ENCODE peak calls at places on chromosomes 3 and 15, in nine cellular contexts. E, G, J, C, W, V, B, M and O are unnamed samples. For H3K4me1, the result is how much of the 10 kb centered on the place peaks cover.

GRCh38 chr3:127032296-127032990 is 49.5 kb downstream of the PLXNA1 start:
- DNase-seq in E (no peak), G (no peak), J (no peak), W (no peak), B (no peak), M (no peak), V (no peak), C (no peak), O (no peak)

GRCh38 chr3:115062009-115062408 is 85.1 kb downstream of the ZBTB20 start:
- DNase-seq in W (no peak), J (no peak), C (no peak), E (no peak), G (no peak), V (no peak), M (no peak), B (no peak), O (no peak)

GRCh38 chr3:34957707-34958106 is 681.6 kb upstream of the ARPP21 start:
- DNase-seq in M (no peak), V (no peak), W (no peak), E (no peak), J (no peak), C (no peak), B (no peak), G (peak), O (no peak)

GRCh38 chr3:149783576-149783975 is 8.8 kb downstream of the ANKUB1 start:
- DNase-seq in C (no peak), J (peak), E (no peak), W (no peak), G (peak), V (peak), M (no peak), B (no peak), O (no peak)

GRCh38 chr3:14127106-14127505 is 2.3 kb downstream of the TMEM43 start:
- DNase-seq in M (no peak), G (no peak), J (no peak), C (peak), E (peak), B (no peak), W (peak), V (no peak), O (no peak)

GRCh38 chr15:57462391-57462790 is 86.1 kb downstream of the CGNL1 start:
- DNase-seq in G (peak), M (no peak), J (peak), V (no peak), C (no peak), E (no peak), B (peak), W (no peak), O (no peak)

GRCh38 chr15:63018639-63019038 is 23.9 kb upstream of the TPM1 start:
- DNase-seq in W (no peak), B (peak), V (no peak), M (no peak), C (no peak), G (peak), J (peak), E (no peak), O (no peak)

GRCh38 chr3:177528306-177529070 is 331.2 kb upstream of the TBL1XR1 start:
- DNase-seq in M (no peak), W (no peak), V (no peak), G (no peak), C (no peak), E (no peak), J (peak), B (no peak), O (no peak)

GRCh38 chr3:44885618-44886017 is 11.2 kb downstream of the TGM4 start:
- DNase-seq in V (peak), E (no peak), J (peak), G (peak), C (no peak), B (peak), W (peak), M (no peak), O (no peak)

GRCh38 chr3:37217098-37217849 is 42.9 kb upstream of the LRRFIP2 start:
- DNase-seq in J (no peak), W (no peak), G (no peak), B (no peak), V (no peak), E (no peak), M (no peak), C (no peak), O (no peak)

GRCh38 chr3:15271785-15272381 is 60.5 kb downstream of the SH3BP5 start:
- DNase-seq in V (no peak), G (no peak), C (peak), B (no peak), M (no peak), W (no peak), J (no peak), E (peak), O (peak)

GRCh38 chr3:25863560-25863959 is 73.7 kb downstream of the OXSM start:
- DNase-seq in M (no peak), B (no peak), C (no peak), G (no peak), J (no peak), W (no peak), V (no peak), E (no peak), O (no peak)

GRCh38 chr3:129933471-129933870 is 40.0 kb upstream of the TMCC1 start:
- DNase-seq in C (no peak), G (no peak), E (no peak), B (no peak), W (no peak), J (no peak), V (no peak), M (no peak), O (no peak)

GRCh38 chr15:69298697-69299441 is at the start of gene PAQR5:
- DNase-seq in E (no peak), V (peak), B (peak), G (peak), J (no peak), W (no peak), M (no peak), C (no peak), O (no peak)

GRCh38 chr3:12049675-12050074 is 45.5 kb downstream of the SYN2 start:
- DNase-seq in J (no peak), V (no peak), E (no peak), W (peak), G (peak), M (no peak), C (no peak), B (peak), O (no peak)

GRCh38 chr3:79314547-79314946 is 453.3 kb downstream of the ROBO1 start:
- DNase-seq in M (no peak), J (no peak), E (no peak), W (no peak), G (no peak), V (no peak), C (no peak), B (no peak), O (no peak)

GRCh38 chr3:170598091-170598502 is 12.2 kb upstream of the SLC7A14 start:
- DNase-seq in E (no peak), B (no peak), V (no peak), J (no peak), W (no peak), M (no peak), C (no peak), G (no peak), O (no peak)

GRCh38 chr3:161576733-161577510 is 80.3 kb downstream of the OTOL1 start:
- DNase-seq in E (no peak), V (no peak), G (no peak), W (no peak), B (no peak), C (no peak), M (no peak), J (no peak), O (no peak)

GRCh38 chr3:33717616-33717865 is 513 bp downstream of the CLASP2 start:
- DNase-seq in E (no peak), W (peak), B (peak), M (peak), V (peak), G (peak), C (peak), J (no peak), O (no peak)

GRCh38 chr15:56356616-56357015 is 8.6 kb upstream of the TEX9 start:
- DNase-seq in J (peak), V (no peak), W (no peak), C (no peak), G (peak), B (peak), M (no peak), E (no peak), O (no peak)

GRCh38 chr15:82178061-82178460 is 84.5 kb downstream of the EFL1 start:
- DNase-seq in W (no peak), C (no peak), J (peak), V (no peak), M (no peak), G (peak), B (no peak), E (no peak), O (no peak)

DNA sequence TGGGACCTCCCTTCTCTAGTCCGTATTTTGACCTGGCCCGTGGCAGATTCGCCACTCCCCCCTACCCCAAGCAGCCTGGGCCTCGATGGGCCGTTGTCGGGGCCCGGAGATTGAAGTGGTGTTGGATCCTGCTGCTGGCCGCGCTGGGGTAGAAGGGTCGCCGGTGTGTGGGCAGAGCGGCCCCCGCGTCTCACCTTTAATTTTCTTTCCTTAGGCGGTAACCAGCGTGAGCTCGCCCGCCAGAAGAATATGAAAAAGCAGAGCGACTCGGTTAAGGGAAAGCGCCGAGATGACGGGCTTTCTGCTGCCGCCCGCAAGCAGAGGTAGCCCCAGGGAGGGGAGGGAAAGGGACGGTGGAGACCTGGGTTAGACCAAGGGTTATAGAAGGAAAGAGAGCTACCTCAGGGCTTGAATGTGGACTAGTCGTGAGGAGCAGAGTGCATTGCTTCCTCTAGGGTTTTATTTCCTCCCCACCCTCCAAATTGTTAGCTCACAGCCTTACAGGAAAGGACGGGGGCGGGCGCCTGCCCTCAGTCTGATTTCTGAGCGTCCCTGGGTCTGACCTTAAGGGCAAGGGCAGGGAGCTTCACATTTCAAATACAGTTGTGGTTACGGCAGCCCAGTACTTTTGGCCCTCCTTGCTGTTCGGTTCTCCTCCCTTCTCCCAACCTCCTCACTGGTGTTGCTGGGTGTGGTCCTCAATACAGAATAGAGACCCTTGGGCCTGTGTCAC is 807 bp downstream of the SERF2 start:
- DNase-seq in B (no peak), M (no peak), E (peak), W (peak), G (peak), C (peak), J (peak), V (peak), O (no peak)
- H3K4me1 ChIP-seq in B (under half), M (half or more), E (under half), W (under half), G (under half), C (under half), J (under half), V (under half), O (under half)

GRCh38 chr3:8574670-8575322 is 69.8 kb downstream of the SSUH2 start:
- DNase-seq in V (no peak), M (no peak), W (no peak), B (no peak), G (no peak), C (no peak), E (no peak), J (no peak), O (no peak)

GRCh38 chr3:8574040-8574669 is 70.4 kb downstream of the SSUH2 start:
- DNase-seq in J (no peak), B (no peak), M (no peak), E (no peak), C (no peak), V (no peak), W (no peak), G (no peak), O (no peak)

GRCh38 chr3:8575364-8576104 is 69.1 kb downstream of the SSUH2 start:
- DNase-seq in J (peak), V (no peak), C (no peak), B (no peak), G (peak), E (no peak), M (no peak), W (no peak), O (no peak)

GRCh38 chr3:8571256-8571655 is 69.6 kb downstream of the LMCD1 start:
- DNase-seq in E (no peak), M (no peak), G (no peak), V (no peak), B (peak), J (no peak), W (no peak), C (no peak), O (no peak)

GRCh38 chr3:8573342-8573926 is 71.2 kb downstream of the SSUH2 start:
- DNase-seq in B (no peak), G (peak), J (no peak), V (no peak), M (no peak), E (no peak), C (no peak), W (no peak), O (no peak)
- H3K4me1 ChIP-seq in B (under half), G (under half), J (under half), V (under half), M (under half), E (under half), C (under half), W (under half), O (under half)

GRCh38 chr15:73954188-73955145 is 28.2 kb downstream of the LOXL1 start:
- DNase-seq in G (no peak), W (no peak), C (no peak), M (no peak), V (no peak), J (no peak), B (no peak), E (no peak), O (no peak)
- H3K4me1 ChIP-seq in G (under half), W (under half), C (under half), M (half or more), V (under half), J (under half), B (under half), E (under half), O (under half)

GRCh38 chr3:46939578-46940405 is 36.8 kb downstream of the CCDC12 start:
- DNase-seq in V (no peak), M (no peak), C (no peak), J (no peak), B (no peak), W (no peak), E (peak), G (no peak), O (no peak)
- H3K4me1 ChIP-seq in V (half or more), M (half or more), C (under half), J (half or more), B (under half), W (under half), E (under half), G (half or more), O (under half)

GRCh38 chr15:66760968-66761722 is 59.1 kb downstream of the SMAD6 start:
- DNase-seq in M (no peak), C (no peak), V (no peak), G (peak), E (no peak), J (no peak), B (no peak), W (no peak), O (no peak)
- H3K4me1 ChIP-seq in M (half or more), C (under half), V (half or more), G (half or more), E (under half), J (under half), B (half or more), W (under half), O (under half)

GRCh38 chr3:143236226-143236964 is 116.8 kb downstream of the CHST2 start:
- DNase-seq in E (no peak), G (no peak), W (no peak), C (no peak), B (no peak), M (no peak), J (no peak), V (no peak), O (no peak)
- H3K4me1 ChIP-seq in E (under half), G (under half), W (under half), C (under half), B (under half), M (under half), J (under half), V (under half), O (under half)